ENCODE peak calls at places on chromosomes 6 and 20, in six cellular contexts. L, M, A, C, S and H are unnamed samples.
A peak's percentile ranks its signal among the peaks of the same experiment; 100 is the strongest.

GRCh38 chr20:10591956-10592521 is 81.8 kb downstream of the JAG1 start:
- DNase-seq in A (no peak), S (no peak), M (no peak), L (no peak), C (no peak), H (no peak)

GRCh38 chr6:2688416-2689064 is 62.2 kb downstream of the MYLK4 start:
- DNase-seq in M (no peak), C (no peak), A (no peak), L (no peak), S (peak; percentile 89), H (no peak)

GRCh38 chr6:26183581-26184408 is 96.6 kb downstream of the HFE start:
- DNase-seq in A (no peak), C (peak; percentile 61), L (peak; percentile 79), M (peak; percentile 68), S (peak; percentile 85), H (peak; percentile 91)

GRCh38 chr20:50353289-50353961 is 156.8 kb upstream of the PTPN1 start:
- DNase-seq in A (no peak), C (no peak), S (no peak), L (no peak), M (no peak), H (no peak)

GRCh38 chr6:21922086-21922485 is 328.5 kb downstream of the SOX4 start:
- DNase-seq in M (no peak), C (no peak), A (no peak), S (no peak), L (peak; percentile 39), H (no peak)

GRCh38 chr20:62929051-62929538 is 2.8 kb upstream of the DIDO1 start:
- DNase-seq in C (peak; percentile 66), S (peak; percentile 59), L (no peak), A (no peak), M (peak; percentile 76), H (peak; percentile 96)

GRCh38 chr6:57313711-57314471 is 3.5 kb upstream of the PRIM2 start:
- DNase-seq in C (no peak), L (no peak), S (peak; percentile 95), A (peak; percentile 13), M (no peak), H (no peak)

GRCh38 chr6:24743265-24743943 is 24.4 kb upstream of the C6orf62 start:
- DNase-seq in C (no peak), S (peak; percentile 94), M (no peak), A (no peak), L (no peak), H (no peak)

GRCh38 chr20:22977047-22977785 is 57.9 kb upstream of the SSTR4 start:
- DNase-seq in L (no peak), C (no peak), A (peak; percentile 61), S (no peak), M (peak; percentile 61), H (peak; percentile 19)

GRCh38 chr6:38509713-38510112 is 130.0 kb downstream of the BTBD9 start:
- DNase-seq in M (no peak), S (peak; percentile 55), L (no peak), A (no peak), C (no peak), H (no peak)

GRCh38 chr6:144213293-144213692 is 63.0 kb downstream of the STX11 start:
- DNase-seq in A (no peak), C (no peak), S (no peak), M (no peak), L (no peak), H (no peak)

GRCh38 chr20:20437314-20437713 is 69.4 kb downstream of the INSM1 start:
- DNase-seq in A (no peak), C (no peak), M (no peak), S (no peak), L (no peak), H (no peak)

GRCh38 chr6:154638369-154638768 is 94.8 kb upstream of the SCAF8 start:
- DNase-seq in M (no peak), C (no peak), A (no peak), L (no peak), S (peak; percentile 17), H (no peak)

GRCh38 chr20:57934007-57934805 is 224.4 kb upstream of the PMEPA1 start:
- DNase-seq in A (no peak), C (no peak), L (no peak), M (no peak), S (no peak), H (no peak)

GRCh38 chr6:166507380-166507779 is 79.1 kb downstream of the RAMACL start:
- DNase-seq in A (no peak), S (no peak), L (no peak), M (no peak), C (no peak), H (no peak)

GRCh38 chr6:154632121-154632520 is 101.1 kb upstream of the SCAF8 start:
- DNase-seq in A (no peak), M (no peak), C (no peak), S (no peak), L (no peak), H (no peak)

GRCh38 chr6:41036601-41037000 is 2.4 kb downstream of the UNC5CL start:
- DNase-seq in S (peak; percentile 60), M (no peak), A (no peak), L (no peak), C (no peak), H (no peak)

GRCh38 chr6:114421219-114421618 is 78.4 kb upstream of the HS3ST5 start:
- DNase-seq in S (no peak), A (no peak), C (no peak), M (no peak), L (no peak), H (peak; percentile 63)

GRCh38 chr20:59938221-59938620 is 1.9 kb downstream of the PPP1R3D start:
- DNase-seq in S (peak; percentile 33), M (no peak), A (peak; percentile 52), C (no peak), L (no peak), H (no peak)

GRCh38 chr20:6157345-6157744 is 34.5 kb upstream of the FERMT1 start:
- DNase-seq in C (no peak), L (no peak), S (no peak), M (no peak), A (no peak), H (peak; percentile 36)

GRCh38 chr6:20033697-20034407 is 178.4 kb downstream of the MBOAT1 start:
- DNase-seq in A (no peak), M (no peak), S (no peak), C (no peak), L (no peak), H (no peak)

GRCh38 chr6:35058041-35058675 is 83.0 kb downstream of the TCP11 start:
- DNase-seq in S (no peak), A (no peak), C (no peak), L (peak; percentile 56), M (no peak), H (no peak)

GRCh38 chr6:127845242-127845641 is 55.6 kb downstream of the THEMIS start:
- DNase-seq in C (no peak), A (no peak), S (no peak), M (no peak), L (no peak), H (no peak)

GRCh38 chr6:164247106-164247505 is 832.6 kb downstream of the QKI start:
- DNase-seq in S (no peak), M (no peak), C (no peak), L (peak; percentile 32), A (no peak), H (no peak)

GRCh38 chr6:64459411-64459810 is 823.8 kb downstream of the PHF3 start:
- DNase-seq in L (no peak), S (no peak), M (no peak), C (no peak), A (no peak), H (peak; percentile 45)

GRCh38 chr6:159438106-159438505 is 254.9 kb downstream of the SOD2 start:
- DNase-seq in S (no peak), L (no peak), A (no peak), M (no peak), C (no peak), H (no peak)

GRCh38 chr6:169970306-169970988 is 219.0 kb downstream of the ERMARD start:
- DNase-seq in S (no peak), A (peak; percentile 10), M (no peak), L (no peak), C (peak; percentile 9), H (peak; percentile 46)

GRCh38 chr6:1527098-1527497 is 82.6 kb upstream of the FOXC1 start:
- DNase-seq in C (no peak), S (peak; percentile 32), A (peak; percentile 58), M (no peak), L (no peak), H (peak; percentile 75)

GRCh38 chr6:123925360-123925759 is 121.7 kb downstream of the NKAIN2 start:
- DNase-seq in L (no peak), M (no peak), C (no peak), S (peak; percentile 84), A (no peak), H (no peak)

GRCh38 chr6:45895569-45895968 is 120.1 kb downstream of the CLIC5 start:
- DNase-seq in S (no peak), A (no peak), M (no peak), C (no peak), L (no peak), H (no peak)

GRCh38 chr20:5353624-5354496 is 37.1 kb upstream of the PROKR2 start:
- DNase-seq in A (no peak), S (peak; percentile 67), C (no peak), M (no peak), L (no peak), H (no peak)

GRCh38 chr6:37862415-37862814 is 42.9 kb downstream of the ZFAND3 start:
- DNase-seq in M (no peak), S (no peak), L (no peak), A (no peak), C (no peak), H (peak; percentile 50)

GRCh38 chr20:31587545-31588389 is 17.3 kb upstream of the ID1 start:
- DNase-seq in A (no peak), M (peak; percentile 66), S (peak; percentile 16), C (no peak), L (no peak), H (peak; percentile 80)
- H3K4me3 ChIP-seq in A (peak overlapping the region; percentile 52), M (peak overlapping the region; percentile 68), S (peak overlapping the region; percentile 38), C (no peak overlapping the region), L (no peak overlapping the region), H (no peak overlapping the region)

GRCh38 chr6:43278524-43279078 is 19.5 kb upstream of the SLC22A7 start:
- DNase-seq in S (peak; percentile 39), A (no peak), C (no peak), L (no peak), M (no peak), H (no peak)
- H3K27ac ChIP-seq in S (no peak overlapping the region), A (no peak overlapping the region), C (no peak overlapping the region), L (no peak overlapping the region), M (no peak overlapping the region), H (peak overlapping the region; percentile 46)

GRCh38 chr20:53903652-53903987 is 166.8 kb downstream of the BCAS1 start:
- DNase-seq in S (peak; percentile 94), L (no peak), C (no peak), A (no peak), M (no peak), H (no peak)
- H3K4me1 ChIP-seq in S (peaks cover 80% of the 10 kb centered on the region), L (peaks cover 20% of the 10 kb centered on the region), C (peaks cover 27% of the 10 kb centered on the region), A (peaks cover 19% of the 10 kb centered on the region), M (peaks cover 14% of the 10 kb centered on the region), H (peaks cover 11% of the 10 kb centered on the region)

DNA sequence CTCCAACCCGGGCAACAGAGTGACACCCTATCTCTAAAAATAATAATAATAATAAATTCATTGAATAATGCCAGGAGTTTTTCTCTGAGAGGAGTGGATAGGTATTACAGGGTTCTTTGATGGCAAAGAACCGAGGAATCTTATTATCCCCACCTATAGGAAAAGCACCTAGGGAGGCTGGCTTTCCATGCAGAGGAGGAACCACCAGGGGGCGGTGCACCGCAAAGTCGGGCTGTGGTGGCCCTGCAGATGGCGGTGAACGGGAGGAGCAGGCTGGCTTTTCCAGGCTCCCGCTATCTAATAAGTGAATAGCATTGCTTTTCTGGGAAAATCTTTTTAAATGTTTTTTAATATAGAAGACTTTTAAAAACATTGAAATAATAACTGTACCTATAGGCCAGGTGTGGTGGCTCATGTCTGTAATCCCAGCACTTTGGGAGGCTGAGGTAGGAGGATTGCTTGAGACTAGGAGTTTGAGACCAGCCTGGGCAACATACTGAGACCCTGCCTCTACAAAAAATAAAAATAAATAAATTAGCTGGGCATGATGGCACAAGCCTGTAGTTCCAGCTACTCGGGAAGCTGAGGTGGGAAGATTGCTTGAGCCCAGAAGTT is 864.2 kb downstream of the KIF16B start:
- DNase-seq in M (no peak), S (no peak), A (peak; percentile 11), C (peak; percentile 71), L (no peak), H (peak; percentile 94)
- H3K4me3 ChIP-seq in M (no peak overlapping the region), S (no peak overlapping the region), A (no peak overlapping the region), C (no peak overlapping the region), L (no peak overlapping the region), H (no peak overlapping the region)